ENCODE peak calls at places on chromosomes 2 and 18, in nine cellular contexts. V is AG04450, K is GM12864, I is lower leg skin, T is left lung, Z is tibial artery, C is esophagus muscularis mucosa, S is body of pancreas, L is thoracic aorta. J is an unnamed sample.

GRCh38 chr2:129490666-129491065 is 488.8 kb upstream of the RAB6C start:
- DNase-seq in V (no peak), K (no peak), I (no peak), T (no peak), Z (no peak), C (no peak), S (no peak), L (no peak), J (no peak)

GRCh38 chr18:29378739-29379138 is 1201.8 kb upstream of the CDH2 start:
- DNase-seq in V (no peak), K (no peak), I (no peak), T (no peak), Z (no peak), C (no peak), S (no peak), L (no peak), J (no peak)

GRCh38 chr2:48072556-48072955 is 166.3 kb upstream of the FBXO11 start:
- DNase-seq in V (no peak), K (no peak), I (no peak), T (no peak), Z (no peak), C (peak), S (no peak), L (no peak), J (no peak)

GRCh38 chr2:234330902-234331301 is 166.0 kb downstream of the ARL4C start:
- DNase-seq in V (no peak), K (no peak), I (peak), T (no peak), Z (no peak), C (peak), S (no peak), L (no peak), J (no peak)

GRCh38 chr2:95385570-95385984 is 16.9 kb upstream of the FAHD2A start:
- DNase-seq in V (no peak), K (no peak), I (peak), T (no peak), Z (no peak), C (no peak), S (no peak), L (no peak), J (no peak)

GRCh38 chr2:27185331-27186026 is 26.4 kb upstream of the ATRAID start:
- DNase-seq in V (no peak), K (no peak), I (peak), T (peak), Z (peak), C (no peak), S (peak), L (no peak), J (peak)

GRCh38 chr2:26330114-26330581 is 15.8 kb upstream of the SELENOI start:
- DNase-seq in V (peak), K (peak), I (peak), T (peak), Z (peak), C (peak), S (peak), L (peak), J (peak)

GRCh38 chr18:2036136-2036535 is 535.2 kb downstream of the METTL4 start:
- DNase-seq in V (no peak), K (no peak), I (no peak), T (no peak), Z (no peak), C (no peak), S (no peak), L (no peak), J (no peak)

GRCh38 chr2:205913668-205914067 is 172.3 kb downstream of the INO80D start:
- DNase-seq in V (no peak), K (no peak), I (no peak), T (no peak), Z (no peak), C (no peak), S (no peak), L (no peak), J (no peak)

GRCh38 chr2:109260886-109261700 is 132.1 kb downstream of the SH3RF3 start:
- DNase-seq in V (no peak), K (no peak), I (peak), T (no peak), Z (peak), C (no peak), S (peak), L (no peak), J (no peak)

GRCh38 chr2:9326975-9327374 is 96.4 kb downstream of the ITGB1BP1 start:
- DNase-seq in V (no peak), K (no peak), I (peak), T (no peak), Z (no peak), C (no peak), S (no peak), L (no peak), J (no peak)

GRCh38 chr18:44681611-44682010 is 923 bp downstream of the SETBP1 start:
- DNase-seq in V (no peak), K (no peak), I (no peak), T (no peak), Z (no peak), C (no peak), S (no peak), L (no peak), J (no peak)

GRCh38 chr18:67151366-67151765 is 365.2 kb downstream of the DSEL start:
- DNase-seq in V (no peak), K (no peak), I (no peak), T (no peak), Z (no peak), C (no peak), S (no peak), L (no peak), J (no peak)

GRCh38 chr2:207815254-207815653 is 45.5 kb upstream of the FZD5 start:
- DNase-seq in V (no peak), K (no peak), I (no peak), T (no peak), Z (no peak), C (no peak), S (no peak), L (no peak), J (no peak)

GRCh38 chr18:79896746-79897145 is 54.7 kb downstream of the SLC66A2 start:
- DNase-seq in V (no peak), K (no peak), I (no peak), T (no peak), Z (no peak), C (no peak), S (no peak), L (no peak), J (no peak)

GRCh38 chr2:38935568-38936172 is 46.0 kb downstream of the ARHGEF33 start:
- DNase-seq in V (no peak), K (no peak), I (no peak), T (no peak), Z (no peak), C (no peak), S (no peak), L (no peak), J (peak)

GRCh38 chr2:108215794-108216211 is 24.0 kb upstream of the SULT1C3 start:
- DNase-seq in V (no peak), K (no peak), I (no peak), T (no peak), Z (peak), C (peak), S (peak), L (no peak), J (no peak)
- TF ChIP-seq CTCF in V (peak), K (peak), I (no peak), T (no peak), Z (peak), C (no peak), S (no peak), L (no peak), J (peak)

GRCh38 chr2:127106457-127106997 is 427 bp downstream of the BIN1 start:
- DNase-seq in V (no peak), K (no peak), I (peak), T (no peak), Z (no peak), C (no peak), S (peak), L (no peak), J (no peak)

GRCh38 chr2:127107622-127107999 is 657 bp upstream of the BIN1 start:
- DNase-seq in V (no peak), K (no peak), I (peak), T (no peak), Z (no peak), C (no peak), S (peak), L (no peak), J (no peak)

GRCh38 chr2:127105656-127106456 is 1.1 kb downstream of the BIN1 start:
- DNase-seq in V (no peak), K (no peak), I (peak), T (no peak), Z (no peak), C (no peak), S (peak), L (no peak), J (no peak)

GRCh38 chr2:127106998-127107621 is at the start of gene BIN1:
- DNase-seq in V (peak), K (peak), I (peak), T (peak), Z (peak), C (peak), S (peak), L (no peak), J (no peak)

GRCh38 chr2:127108090-127108523 is 1.2 kb upstream of the BIN1 start:
- DNase-seq in V (no peak), K (no peak), I (peak), T (no peak), Z (no peak), C (no peak), S (no peak), L (no peak), J (no peak)
- H3K4me3 ChIP-seq in V (peak), K (no peak), I (no peak), T (no peak), Z (no peak), C (peak), S (no peak), L (no peak), J (peak)

GRCh38 chr18:74896390-74896991 is 298.8 kb downstream of the ZNF407 start:
- DNase-seq in V (no peak), K (peak), I (no peak), T (no peak), Z (no peak), C (no peak), S (peak), L (no peak), J (no peak)
- TF ChIP-seq CTCF in V (no peak), K (peak), I (no peak), T (peak), Z (peak), C (peak), S (peak), L (peak), J (no peak)

GRCh38 chr2:133633851-133634250 is 65.6 kb upstream of the NCKAP5 start:
- DNase-seq in V (no peak), K (no peak), I (no peak), T (no peak), Z (no peak), C (no peak), S (no peak), L (no peak), J (peak)
- H3K4me3 ChIP-seq in V (no peak), K (no peak), I (no peak), T (no peak), Z (no peak), C (peak), S (no peak), L (no peak), J (peak)

DNA sequence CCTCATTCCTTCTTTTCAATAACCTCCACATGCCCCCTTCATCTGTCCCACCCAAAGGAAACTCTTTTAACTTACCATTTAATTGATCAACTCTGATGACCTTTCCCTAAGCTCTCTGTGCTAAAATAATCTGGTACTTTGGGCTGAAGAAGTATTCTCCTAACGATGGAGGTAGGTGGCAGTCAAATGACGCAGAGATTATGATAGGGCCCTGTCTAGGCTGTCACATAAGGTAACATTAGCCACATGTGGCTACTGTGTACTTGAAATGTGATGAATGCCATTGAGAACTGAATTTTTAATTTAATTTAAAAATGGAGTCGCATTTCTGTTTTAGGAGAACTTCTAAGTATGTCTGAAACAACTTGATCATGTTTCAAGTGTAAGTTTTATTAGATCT is 140.5 kb upstream of the TNP1 start:
- DNase-seq in V (no peak), K (no peak), I (no peak), T (no peak), Z (no peak), C (no peak), S (no peak), L (no peak), J (no peak)
- TF ChIP-seq CTCF in V (no peak), K (no peak), I (no peak), T (no peak), Z (no peak), C (no peak), S (no peak), L (no peak), J (no peak)

DNA sequence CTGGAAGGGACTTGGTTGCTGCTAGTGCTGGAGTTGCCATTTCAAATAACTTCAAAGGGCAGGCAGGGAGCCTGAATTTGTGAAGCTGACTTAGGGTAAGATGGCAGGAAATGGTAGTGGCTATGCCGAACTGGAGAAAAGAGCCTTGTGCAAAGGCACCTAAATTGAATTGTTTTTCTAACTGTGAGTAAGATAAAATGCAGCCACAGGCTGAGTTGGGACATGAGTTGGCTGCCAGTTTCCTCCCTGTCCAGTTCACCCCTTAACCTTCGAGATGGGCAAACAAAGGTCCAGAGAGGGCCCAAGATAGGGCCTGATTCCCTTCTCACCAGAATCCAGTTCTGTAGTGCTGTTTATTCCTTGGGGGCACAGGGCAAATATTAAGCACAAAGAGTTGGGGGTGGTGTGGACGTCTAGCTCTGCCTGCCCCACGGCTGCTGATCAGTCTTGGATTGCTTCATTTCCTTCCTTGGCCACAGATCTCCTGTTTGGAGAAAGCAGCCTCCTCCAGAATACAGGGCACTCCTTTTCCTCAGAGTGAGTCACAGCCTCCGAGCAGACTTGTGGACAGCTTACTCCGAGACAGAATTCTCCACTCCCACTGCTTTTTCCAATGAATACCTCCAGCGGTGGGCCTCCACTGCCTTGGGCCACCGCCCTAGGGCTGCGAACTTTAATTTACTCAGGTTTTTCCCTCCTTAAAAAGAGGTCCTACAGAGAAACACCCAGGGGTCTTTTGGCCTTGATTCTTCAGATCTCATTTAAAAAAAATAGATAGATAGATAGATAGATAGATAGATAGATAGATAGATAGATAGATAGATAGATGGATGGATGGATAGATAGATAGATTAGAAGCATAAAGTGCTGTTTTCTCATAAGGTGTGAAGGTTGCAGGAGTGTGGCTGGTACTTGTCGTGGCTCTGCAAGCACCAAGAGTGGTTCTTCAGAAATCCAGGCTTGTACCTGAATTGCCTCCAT is 18.4 kb upstream of the SLC20A1 start:
- DNase-seq in V (peak), K (no peak), I (no peak), T (peak), Z (peak), C (no peak), S (no peak), L (no peak), J (peak)
- H3K4me3 ChIP-seq in V (peak), K (no peak), I (no peak), T (no peak), Z (peak), C (peak), S (no peak), L (peak), J (peak)

GRCh38 chr2:172456002-172456401 is 28.6 kb downstream of the ITGA6 start:
- DNase-seq in V (no peak), K (no peak), I (no peak), T (no peak), Z (no peak), C (peak), S (no peak), L (no peak), J (no peak)
- TF ChIP-seq CTCF in V (no peak), K (no peak), I (no peak), T (no peak), Z (no peak), C (no peak), S (no peak), L (no peak), J (no peak)

DNA sequence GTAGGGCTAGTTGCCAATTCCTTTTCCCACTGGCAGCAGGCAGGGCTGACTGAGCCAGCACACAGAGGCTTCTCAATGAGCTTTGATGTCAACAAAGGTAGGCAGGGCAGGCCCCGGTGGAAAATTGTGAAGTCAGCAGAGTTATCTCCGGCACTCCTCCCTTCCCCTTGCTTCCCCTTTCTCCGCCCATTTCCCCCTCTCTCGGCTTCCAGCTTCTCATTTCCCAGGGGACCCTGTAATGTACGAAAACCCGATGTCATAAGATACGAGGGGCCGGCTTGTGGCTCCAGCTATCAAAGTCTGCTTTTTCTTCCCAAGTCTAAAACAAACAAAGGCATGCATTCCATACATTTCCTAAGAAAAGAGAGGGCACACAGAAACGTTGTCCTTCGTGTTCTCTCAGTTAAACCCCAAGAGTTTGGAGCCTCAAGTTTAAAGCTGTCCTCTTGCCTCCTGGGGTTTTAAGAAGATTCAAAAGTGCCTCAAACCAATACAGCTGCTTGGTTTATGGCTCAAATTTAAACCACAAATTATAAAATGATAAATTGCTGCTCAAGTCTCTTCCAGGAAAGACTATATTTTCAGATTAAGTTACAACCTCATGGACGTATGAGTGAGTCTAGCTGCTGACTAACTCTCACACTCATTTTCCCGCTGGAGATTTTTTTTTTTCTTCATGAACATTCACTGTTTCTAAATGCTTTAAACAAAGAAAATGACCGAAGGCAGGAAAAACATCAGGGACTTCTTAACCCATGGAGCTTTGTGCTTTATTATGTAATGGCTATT is 27.3 kb upstream of the EML4 start:
- DNase-seq in V (peak), K (no peak), I (peak), T (peak), Z (peak), C (no peak), S (peak), L (no peak), J (peak)
- H3K4me3 ChIP-seq in V (peak), K (no peak), I (no peak), T (no peak), Z (peak), C (peak), S (no peak), L (peak), J (peak)